ENCODE peak calls at places on chromosomes 5 and 9, in seven cellular contexts. D is IMR-90, A is H1, K is SK-N-SH, U is K562, I is GM12878, H is HepG2. J is an unnamed sample.
A peak's percentile ranks its signal among the peaks of the same experiment; 100 is the strongest.

GRCh38 chr9:98798254-98798653 is 1.9 kb upstream of the ANKS6 start:
- DNase-seq in D (no peak), H (no peak), U (no peak), I (no peak), K (no peak), A (no peak), J (no peak)

GRCh38 chr5:123882946-123883345 is 371.0 kb downstream of the CSNK1G3 start:
- DNase-seq in U (no peak), I (no peak), A (no peak), D (no peak), H (no peak), K (peak; percentile 25), J (no peak)

GRCh38 chr5:164498393-164498792 is 993.0 kb downstream of the MAT2B start:
- DNase-seq in D (no peak), K (no peak), A (no peak), U (no peak), I (no peak), H (no peak), J (no peak)

GRCh38 chr9:98807811-98808195 is 333 bp downstream of the GALNT12 start:
- DNase-seq in A (no peak), D (no peak), K (no peak), I (no peak), U (no peak), H (no peak), J (no peak)

GRCh38 chr5:179858241-179858585 is 404 bp downstream of the MRNIP start:
- DNase-seq in H (peak; percentile 17), D (peak; percentile 17), U (peak; percentile 53), A (peak; percentile 59), I (peak; percentile 7), K (peak; percentile 72), J (no peak)

GRCh38 chr5:146893991-146894390 is 15.4 kb upstream of the PPP2R2B start:
- DNase-seq in H (no peak), A (no peak), D (no peak), K (no peak), U (no peak), I (no peak), J (no peak)

GRCh38 chr5:155024015-155024414 is 10.5 kb downstream of the KIF4B start:
- DNase-seq in K (no peak), H (no peak), D (no peak), I (no peak), U (no peak), A (no peak), J (peak; percentile 13)

GRCh38 chr9:125986966-125987365 is 239.8 kb downstream of the PBX3 start:
- DNase-seq in H (no peak), U (no peak), I (no peak), D (no peak), K (peak; percentile 12), A (no peak), J (no peak)

GRCh38 chr5:142548739-142549275 is 137.1 kb downstream of the FGF1 start:
- DNase-seq in D (peak; percentile 97), I (peak; percentile 12), U (peak; percentile 78), A (peak; percentile 73), H (peak; percentile 88), K (peak; percentile 87), J (peak; percentile 79)

GRCh38 chr5:16934123-16934522 is 2.0 kb downstream of the MYO10 start:
- DNase-seq in I (no peak), D (peak; percentile 80), U (peak; percentile 80), H (peak; percentile 25), K (peak; percentile 83), A (peak; percentile 94), J (peak; percentile 84)

GRCh38 chr5:7763621-7764072 is 87.3 kb downstream of the CFAP90 start:
- DNase-seq in H (no peak), D (no peak), I (no peak), K (no peak), A (no peak), U (no peak), J (no peak)

GRCh38 chr5:160235731-160236130 is 6.4 kb downstream of the FABP6 start:
- DNase-seq in U (no peak), A (no peak), D (no peak), I (no peak), K (no peak), H (no peak), J (no peak)

GRCh38 chr9:109499631-109500120 is 1.6 kb upstream of the PTPN3 start:
- DNase-seq in H (peak; percentile 45), K (peak; percentile 81), U (no peak), A (peak; percentile 80), D (no peak), I (no peak), J (peak; percentile 74)

GRCh38 chr5:57566914-57567313 is 84.3 kb upstream of the ACTBL2 start:
- DNase-seq in K (no peak), I (no peak), A (no peak), H (no peak), D (peak; percentile 89), U (no peak), J (no peak)

GRCh38 chr5:147882586-147883313 is 4.2 kb downstream of the SCGB3A2 start:
- DNase-seq in D (no peak), A (no peak), I (no peak), H (no peak), U (no peak), K (no peak), J (no peak)

GRCh38 chr9:77177894-77178794 is 810 bp downstream of the VPS13A start:
- DNase-seq in I (no peak), U (peak; percentile 17), K (peak; percentile 61), D (peak; percentile 31), A (peak; percentile 69), H (peak; percentile 9), J (peak; percentile 51)

GRCh38 chr9:38024036-38024681 is 44.9 kb downstream of the SHB start:
- DNase-seq in H (peak; percentile 91), I (no peak), A (no peak), U (no peak), D (peak; percentile 94), K (no peak), J (peak; percentile 42)

GRCh38 chr9:99011161-99011709 is 67.5 kb downstream of the COL15A1 start:
- DNase-seq in U (no peak), I (no peak), A (no peak), K (no peak), D (peak; percentile 48), H (no peak), J (peak; percentile 39)

GRCh38 chr5:177462021-177462670 is 11.3 kb downstream of the DBN1 start:
- DNase-seq in D (no peak), U (no peak), H (no peak), I (no peak), K (no peak), A (no peak), J (no peak)

GRCh38 chr9:134992755-134993124 is 75.0 kb upstream of the FCN1 start:
- DNase-seq in D (no peak), A (no peak), I (no peak), H (no peak), K (no peak), U (no peak), J (no peak)

GRCh38 chr9:137032893-137033292 is 1.0 kb upstream of the FUT7 start:
- DNase-seq in A (no peak), K (no peak), H (no peak), D (no peak), U (no peak), I (no peak), J (no peak)

GRCh38 chr5:56167522-56167921 is 65.6 kb downstream of the ANKRD55 start:
- DNase-seq in A (no peak), K (no peak), D (peak; percentile 81), U (no peak), H (no peak), I (no peak), J (no peak)

GRCh38 chr5:66324357-66324756 is 180.3 kb downstream of the SREK1 start:
- DNase-seq in K (no peak), I (no peak), D (no peak), A (no peak), U (no peak), H (no peak), J (no peak)

GRCh38 chr9:116342071-116342470 is 188.5 kb downstream of the PAPPA start:
- DNase-seq in D (no peak), U (no peak), K (no peak), I (no peak), H (peak; percentile 45), A (no peak), J (no peak)

GRCh38 chr9:15277400-15278137 is 29.4 kb downstream of the TTC39B start:
- DNase-seq in K (peak; percentile 24), I (no peak), H (peak; percentile 15), U (no peak), A (no peak), D (peak; percentile 25), J (no peak)

DNA sequence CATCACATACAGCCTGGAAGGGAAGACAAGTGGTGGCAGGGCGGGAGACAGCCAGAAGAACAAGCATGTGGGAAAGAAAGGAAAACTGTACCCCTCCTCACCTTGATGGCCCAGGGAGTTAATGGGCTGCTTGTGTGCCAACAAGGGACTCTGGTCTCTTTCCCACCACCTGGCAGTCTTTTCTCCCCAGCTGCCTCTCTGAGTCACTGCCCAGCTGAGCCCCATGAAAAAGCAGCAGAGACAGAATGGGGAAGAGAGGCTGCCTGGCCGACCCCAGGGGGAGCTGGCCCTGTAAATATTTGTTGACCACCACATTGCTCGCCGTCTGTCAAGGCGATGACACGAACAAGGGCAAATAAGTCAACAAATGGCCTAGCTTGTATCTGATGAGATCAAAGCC is 359.3 kb downstream of the ENC1 start:
- DNase-seq in I (no peak), H (no peak), D (no peak), A (no peak), K (no peak), U (no peak), J (no peak)
- TF ChIP-seq RFX5 in I (no peak), H (no peak), D (no peak), A (no peak), K (no peak), U (no peak), J (no peak)

DNA sequence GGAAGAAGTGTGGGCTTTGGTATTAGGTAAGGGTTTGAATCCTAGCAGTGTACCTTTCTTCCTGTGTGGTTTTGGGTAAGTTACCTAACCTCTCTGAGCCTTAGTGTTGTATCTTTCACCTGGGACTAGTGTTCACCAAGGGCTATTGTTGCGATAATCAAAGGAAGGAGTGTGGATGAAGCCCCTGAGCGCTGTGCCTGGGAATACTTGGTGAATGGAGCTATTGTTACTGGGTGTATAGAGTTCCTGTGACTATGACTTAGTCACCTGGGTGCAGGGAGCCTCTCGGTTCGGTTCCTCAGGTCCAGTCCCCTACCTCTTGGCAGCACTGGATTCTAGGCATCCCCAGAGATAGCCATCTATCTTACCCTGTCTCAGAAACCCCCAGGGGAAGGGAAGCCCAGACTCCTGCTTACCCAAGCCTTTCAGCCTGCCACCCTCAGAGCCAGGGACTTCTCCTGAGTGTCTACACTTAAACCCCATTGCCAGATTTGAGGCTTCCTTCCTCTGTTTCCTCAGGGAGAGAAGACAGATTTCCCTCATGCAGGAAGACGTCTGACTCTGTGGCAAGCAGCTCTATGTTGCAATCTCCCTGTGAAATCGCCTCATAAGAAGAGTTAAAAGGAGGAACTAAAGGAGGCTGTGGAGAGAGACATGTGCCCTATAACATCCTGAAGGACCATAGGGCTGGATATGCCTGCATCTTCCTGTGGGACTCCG is 181.0 kb upstream of the PITX1 start:
- DNase-seq in D (peak; percentile 60), H (no peak), A (peak; percentile 13), K (peak; percentile 3), U (no peak), I (no peak), J (no peak)
- TF ChIP-seq RFX5 in D (no peak), H (no peak), A (no peak), K (no peak), U (no peak), I (no peak), J (no peak)

GRCh38 chr5:171365351-171365750 is 22.3 kb upstream of the NPM1 start:
- DNase-seq in D (peak; percentile 9), A (peak; percentile 53), K (no peak), I (no peak), U (peak; percentile 42), H (peak; percentile 15), J (peak; percentile 42)
- TF ChIP-seq RFX5 in D (no peak), A (no peak), K (no peak), I (no peak), U (no peak), H (no peak), J (no peak)

GRCh38 chr5:169904059-169904458 is 76.2 kb downstream of the INSYN2B start:
- DNase-seq in H (no peak), D (peak; percentile 31), K (no peak), U (no peak), I (peak; percentile 16), A (no peak), J (no peak)
- TF ChIP-seq RFX5 in H (no peak), D (no peak), K (no peak), U (no peak), I (no peak), A (no peak), J (no peak)